ENCODE peak calls at places on chromosome 17, in five cellular contexts. M is H9, R is neuronal stem cell, X is H1, K is trophoblast cell. Z is an unnamed sample.

GRCh38 chr17:60293580-60294335 is 98.2 kb downstream of the USP32 start:
- DNase-seq in X (no peak), R (no peak), K (no peak), M (no peak), Z (no peak)

GRCh38 chr17:2398655-2399571 is 1.9 kb downstream of the MNT start:
- DNase-seq in X (no peak), K (no peak), M (peak; percentile 89), R (peak; percentile 72), Z (peak; percentile 85)

GRCh38 chr17:6924121-6924676 is 71.7 kb upstream of the ALOX12 start:
- DNase-seq in R (no peak), X (no peak), K (no peak), M (no peak), Z (no peak)

GRCh38 chr17:15361151-15361550 is 19.8 kb upstream of the TEKT3 start:
- DNase-seq in X (no peak), K (peak; percentile 45), M (no peak), R (no peak), Z (no peak)

GRCh38 chr17:17809527-17810373 is 27.0 kb downstream of the SREBF1 start:
- DNase-seq in X (peak; percentile 50), M (peak; percentile 90), R (peak; percentile 76), K (peak; percentile 76), Z (peak; percentile 84)

GRCh38 chr17:29760771-29761682 is 138.3 kb upstream of the CORO6 start:
- DNase-seq in K (peak; percentile 90), R (peak; percentile 64), M (peak; percentile 88), X (peak; percentile 36), Z (peak; percentile 90)

GRCh38 chr17:81323411-81323868 is 28.3 kb upstream of the SLC38A10 start:
- DNase-seq in M (no peak), X (no peak), R (no peak), K (no peak), Z (no peak)

GRCh38 chr17:76682306-76682705 is 28.5 kb downstream of the MXRA7 start:
- DNase-seq in M (no peak), R (no peak), X (no peak), K (no peak), Z (peak; percentile 83)

GRCh38 chr17:14731591-14731990 is 430.7 kb downstream of the HS3ST3B1 start:
- DNase-seq in R (no peak), K (no peak), M (no peak), X (no peak), Z (no peak)

GRCh38 chr17:75457047-75457654 is 716 bp downstream of the TMEM94 start:
- DNase-seq in K (no peak), M (peak; percentile 87), X (no peak), R (no peak), Z (peak; percentile 64)

GRCh38 chr17:2982854-2983636 is 80.4 kb downstream of the OR1D5 start:
- DNase-seq in K (no peak), X (no peak), R (no peak), M (peak; percentile 20), Z (peak; percentile 67)

GRCh38 chr17:59534583-59534982 is 30.8 kb upstream of the DHX40 start:
- DNase-seq in K (no peak), M (no peak), X (no peak), R (no peak), Z (no peak)

GRCh38 chr17:21452377-21453143 is 76.4 kb downstream of the KCNJ12 start:
- DNase-seq in M (peak; percentile 80), R (peak; percentile 18), X (peak; percentile 36), K (peak; percentile 42), Z (peak; percentile 48)

GRCh38 chr17:58531661-58532554 is 17.5 kb upstream of the MTMR4 start:
- DNase-seq in M (peak; percentile 85), R (peak; percentile 62), X (no peak), K (peak; percentile 32), Z (peak; percentile 54)

GRCh38 chr17:35900693-35901487 is 20.7 kb upstream of the CCL5 start:
- DNase-seq in M (no peak), X (no peak), K (peak; percentile 82), R (no peak), Z (peak; percentile 58)

GRCh38 chr17:48618366-48618896 is 3.3 kb upstream of the HOXB8 start:
- DNase-seq in R (peak; percentile 87), X (no peak), M (peak; percentile 93), K (peak; percentile 84), Z (peak; percentile 94)

GRCh38 chr17:69175812-69176517 is 34.3 kb upstream of the ABCA6 start:
- DNase-seq in X (no peak), K (peak; percentile 2), R (no peak), M (no peak), Z (peak; percentile 50)

GRCh38 chr17:2621241-2621640 is 27.8 kb downstream of the PAFAH1B1 start:
- DNase-seq in X (no peak), K (no peak), R (no peak), M (no peak), Z (peak; percentile 17)

GRCh38 chr17:67833946-67834631 is 8.8 kb downstream of the BPTF start:
- DNase-seq in X (no peak), M (peak; percentile 66), K (no peak), R (no peak), Z (no peak)

GRCh38 chr17:35088647-35088910 is 25.1 kb upstream of the RFFL start:
- DNase-seq in R (peak; percentile 8), X (no peak), M (peak; percentile 80), K (no peak), Z (no peak)

GRCh38 chr17:45846223-45846622 is 1.5 kb downstream of the SPPL2C start:
- DNase-seq in M (no peak), R (no peak), K (no peak), X (no peak), Z (no peak)
- H2BK12ac ChIP-seq in M (no peak overlapping the region), R (no peak overlapping the region), K (no peak overlapping the region), X (no peak overlapping the region), Z (no peak overlapping the region)

GRCh38 chr17:42110301-42111264 is 1.9 kb downstream of the DHX58 start:
- DNase-seq in R (no peak), X (no peak), K (no peak), M (no peak), Z (no peak)

GRCh38 chr17:42111265-42111636 is 1.3 kb downstream of the DHX58 start:
- DNase-seq in X (no peak), K (no peak), R (no peak), M (no peak), Z (no peak)

GRCh38 chr17:42113293-42114069 is 967 bp upstream of the DHX58 start:
- DNase-seq in X (no peak), R (no peak), M (no peak), K (no peak), Z (no peak)

GRCh38 chr17:42112552-42113176 is at the start of gene DHX58:
- DNase-seq in M (no peak), R (no peak), X (no peak), K (peak; percentile 79), Z (peak; percentile 83)

DNA sequence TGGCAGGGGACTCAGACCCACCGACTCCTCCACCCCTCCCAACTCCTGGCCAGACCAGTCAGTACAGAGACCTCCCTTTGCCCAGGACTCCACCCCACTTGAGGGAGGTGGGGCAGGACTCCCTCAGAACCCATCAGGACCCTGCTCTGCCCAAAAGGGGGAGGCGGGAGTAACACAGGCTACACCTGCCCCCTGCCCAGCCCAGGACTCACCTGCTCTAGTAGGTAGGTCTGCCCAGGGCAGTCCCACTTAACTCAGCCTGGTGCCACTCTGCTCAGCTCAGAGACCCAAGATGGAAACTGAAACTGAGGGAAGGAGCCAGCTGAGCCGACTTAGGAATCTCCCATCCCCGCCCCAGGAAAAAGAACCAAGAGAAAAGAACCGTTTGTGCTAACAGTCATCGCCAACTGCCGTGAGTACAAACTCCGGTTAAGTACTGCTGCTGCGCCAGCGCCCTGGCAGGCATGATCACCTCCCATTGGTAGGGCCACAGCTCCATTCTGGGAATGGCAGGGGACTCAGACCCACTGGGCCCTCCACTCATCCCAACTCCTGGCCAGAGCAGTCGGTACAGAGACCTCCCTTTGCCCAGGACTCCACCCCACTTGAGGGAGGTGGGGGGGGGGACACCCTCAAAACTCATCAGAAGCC is 488 bp downstream of the DHX58 start:
- DNase-seq in K (peak; percentile 23), R (no peak), M (peak; percentile 76), X (no peak), Z (peak; percentile 27)
- H4K8ac ChIP-seq in K (no peak overlapping the region), R (no peak overlapping the region), M (no peak overlapping the region), X (no peak overlapping the region), Z (peak overlapping the region; percentile 79)

DNA sequence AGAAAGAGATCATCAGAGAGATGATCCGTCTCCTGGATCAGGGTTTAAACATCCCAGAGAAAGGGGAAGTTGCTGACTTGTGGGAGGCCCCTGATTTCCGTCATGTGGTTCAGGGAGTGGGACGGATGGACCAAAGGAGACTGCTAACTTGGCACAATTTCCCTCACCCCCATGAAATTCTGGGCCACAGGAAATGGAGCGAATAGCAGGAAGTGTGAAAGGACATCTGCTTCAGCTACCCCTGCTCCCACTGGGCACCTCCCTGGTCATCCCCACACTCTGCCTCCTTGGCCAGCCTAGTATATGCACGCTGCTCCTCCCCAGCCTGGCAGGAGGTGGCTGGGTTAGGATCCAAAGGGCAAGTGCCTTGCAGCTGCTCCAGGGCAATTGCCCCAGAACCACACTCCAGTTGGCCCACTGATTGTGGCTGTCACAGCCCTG is 1.3 kb downstream of the ARRB2 start:
- DNase-seq in M (no peak), K (no peak), X (no peak), R (no peak), Z (no peak)
- H3K9ac ChIP-seq in M (no peak overlapping the region), K (no peak overlapping the region), X (no peak overlapping the region), R (no peak overlapping the region), Z (no peak overlapping the region)

GRCh38 chr17:65797809-65798208 is 236.4 kb upstream of the AXIN2 start:
- DNase-seq in X (peak; percentile 7), M (peak; percentile 65), K (no peak), R (no peak), Z (no peak)
- H2BK12ac ChIP-seq in X (no peak overlapping the region), M (no peak overlapping the region), K (peak overlapping the region; percentile 46), R (no peak overlapping the region), Z (no peak overlapping the region)

GRCh38 chr17:31902693-31903092 is 1.2 kb upstream of the UTP6 start:
- DNase-seq in R (no peak), K (no peak), X (no peak), M (no peak), Z (no peak)
- H4K8ac ChIP-seq in R (no peak overlapping the region), K (no peak overlapping the region), X (no peak overlapping the region), M (no peak overlapping the region), Z (no peak overlapping the region)

Z was measured in mesenchymal stem cell.